ENCODE peak calls at places on chromosomes 4 and X, in ten cellular contexts. N is fibroblast of mammary gland; D is stimulated activated CD4-positive, alpha-beta T cell treated with anti-CD3 and anti-CD28 coated beads, Interleukin-4, amount 100 ng/mL, for 24 hours; H is RWPE1; O is COLO829; Y is activated T-helper 1 cell treated with Interleukin-2 at 50 U/mL for 16 hours; I is stimulated activated CD8-positive, alpha-beta memory T cell treated with anti-CD3 and anti-CD28 coated beads, Interleukin-4, amount 100 ng/mL, for 4 hours; G is effector CD4-positive, alpha-beta T cell; B is germinal center; U is activated CD4-positive, CD25-positive, alpha-beta regulatory T cell. K is an unnamed sample.

GRCh38 chrX:5752831-5753230 is 475.8 kb downstream of the NLGN4X start:
- DNase-seq in D (no peak), B (no peak), H (no peak), G (no peak), U (no peak), Y (no peak), N (no peak), O (no peak), I (no peak), K (no peak)

GRCh38 chrX:31233941-31234496 is 162.2 kb upstream of the FTHL17 start:
- DNase-seq in I (no peak), B (no peak), O (no peak), Y (no peak), U (no peak), D (no peak), H (no peak), G (no peak), N (no peak), K (no peak)

GRCh38 chr4:169244210-169244609 is 26.5 kb downstream of the SH3RF1 start:
- DNase-seq in H (no peak), B (no peak), U (no peak), D (no peak), I (no peak), O (no peak), G (no peak), N (peak), Y (no peak), K (no peak)

GRCh38 chr4:37948542-37948941 is 11.7 kb upstream of the PTTG2 start:
- DNase-seq in I (no peak), O (no peak), Y (no peak), G (no peak), U (no peak), H (no peak), N (no peak), D (no peak), B (no peak), K (no peak)

GRCh38 chr4:41532336-41532735 is 5.6 kb upstream of the LIMCH1 start:
- DNase-seq in I (no peak), G (no peak), N (no peak), U (no peak), O (no peak), Y (no peak), B (no peak), H (no peak), D (no peak), K (no peak)

GRCh38 chr4:67922697-67923096 is 38.9 kb upstream of the TMPRSS11D start:
- DNase-seq in H (no peak), G (no peak), B (no peak), N (peak), I (no peak), Y (no peak), O (no peak), D (no peak), U (no peak), K (no peak)

GRCh38 chr4:113146876-113147358 is 97.5 kb downstream of the ANK2 start:
- DNase-seq in O (no peak), B (no peak), Y (no peak), D (no peak), U (no peak), G (no peak), N (peak), I (no peak), H (no peak), K (peak)

GRCh38 chr4:180811556-180811955 is 1431.6 kb upstream of the TENM3 start:
- DNase-seq in I (no peak), D (no peak), U (no peak), N (no peak), H (no peak), G (no peak), O (no peak), Y (no peak), B (no peak), K (no peak)